ENCODE peak calls at places on chromosomes 7 and 10, in five cellular contexts. C, X, D, K and W are unnamed samples.

GRCh38 chr7:132614428-132615076 is 38.3 kb upstream of the PLXNA4 start:
- DNase-seq in X (no peak), K (no peak), C (no peak), D (peak), W (no peak)

GRCh38 chr10:13080643-13081042 is 19.3 kb upstream of the OPTN start:
- DNase-seq in C (no peak), X (no peak), K (no peak), D (no peak), W (no peak)

GRCh38 chr10:88803641-88804040 is 1.1 kb downstream of the LIPM start:
- DNase-seq in X (no peak), D (no peak), K (no peak), C (no peak), W (no peak)

GRCh38 chr7:135169141-135169935 is 1.2 kb downstream of the CYREN start:
- DNase-seq in X (no peak), C (no peak), K (no peak), D (peak), W (no peak)

GRCh38 chr10:10294801-10295515 is 722.7 kb upstream of the CELF2 start:
- DNase-seq in X (no peak), D (no peak), K (no peak), C (no peak), W (no peak)

GRCh38 chr10:101043356-101043707 is 12.3 kb downstream of the SFXN3 start:
- DNase-seq in D (no peak), X (no peak), C (no peak), K (no peak), W (no peak)

GRCh38 chr7:142697270-142697669 is 52.0 kb upstream of the PRSS1 start:
- DNase-seq in X (no peak), K (no peak), C (no peak), D (no peak), W (no peak)

GRCh38 chr7:54813398-54813797 is 54.4 kb upstream of the SEC61G start:
- DNase-seq in X (no peak), K (no peak), D (no peak), C (no peak), W (no peak)

GRCh38 chr10:49362596-49363260 is 33.2 kb downstream of the DRGX start:
- DNase-seq in K (no peak), C (no peak), X (no peak), D (peak), W (no peak)

GRCh38 chr10:132861116-132861691 is 75.3 kb upstream of the NKX6-2 start:
- DNase-seq in C (no peak), K (peak), D (no peak), X (no peak), W (no peak)

GRCh38 chr7:148021507-148022045 is 569.0 kb upstream of the C7orf33 start:
- DNase-seq in C (no peak), D (no peak), K (no peak), X (no peak), W (no peak)

GRCh38 chr10:115117301-115117700 is 24.1 kb downstream of the ATRNL1 start:
- DNase-seq in K (no peak), C (no peak), D (no peak), X (no peak), W (no peak)

GRCh38 chr10:100791254-100792058 is 46.1 kb downstream of the PAX2 start:
- DNase-seq in K (no peak), C (no peak), D (no peak), X (no peak), W (no peak)

GRCh38 chr7:157926107-157926506 is 589.3 kb downstream of the DNAJB6 start:
- DNase-seq in K (no peak), X (no peak), C (no peak), D (no peak), W (no peak)

GRCh38 chr10:132187421-132188138 is 832 bp downstream of the DPYSL4 start:
- DNase-seq in D (no peak), C (no peak), K (no peak), X (no peak), W (no peak)

GRCh38 chr10:110491346-110491745 is 6.4 kb upstream of the DUSP5 start:
- DNase-seq in D (no peak), X (no peak), C (no peak), K (no peak), W (no peak)

GRCh38 chr7:158377800-158378623 is 209.6 kb downstream of the PTPRN2 start:
- DNase-seq in C (no peak), K (no peak), X (no peak), D (no peak), W (no peak)

GRCh38 chr7:96418600-96418999 is 96.7 kb upstream of the SLC25A13 start:
- DNase-seq in K (no peak), C (no peak), D (no peak), X (no peak), W (no peak)

GRCh38 chr10:26215923-26216576 is 524 bp upstream of the GAD2 start:
- DNase-seq in K (no peak), X (no peak), D (peak), C (no peak), W (no peak)

GRCh38 chr10:99976886-99977391 is 32.8 kb downstream of the DNMBP start:
- DNase-seq in D (no peak), C (peak), K (no peak), X (peak), W (no peak)

GRCh38 chr7:73615886-73616285 is 8.4 kb downstream of the MLXIPL start:
- DNase-seq in C (no peak), D (no peak), K (no peak), X (no peak), W (no peak)

GRCh38 chr7:101116898-101117297 is 10.0 kb upstream of the SERPINE1 start:
- DNase-seq in D (no peak), X (no peak), K (no peak), C (no peak), W (no peak)

GRCh38 chr7:111951027-111951426 is 255.2 kb downstream of the DOCK4 start:
- DNase-seq in K (no peak), D (no peak), C (no peak), X (no peak), W (no peak)

GRCh38 chr10:484925-485661 is 204.4 kb downstream of the DIP2C start:
- DNase-seq in C (no peak), X (no peak), D (no peak), K (no peak), W (no peak)

GRCh38 chr10:50615654-50616053 is 8.1 kb downstream of the SGMS1 start:
- DNase-seq in K (no peak), D (no peak), X (no peak), C (no peak), W (no peak)

GRCh38 chr10:98332623-98333269 is 64.8 kb upstream of the LOXL4 start:
- DNase-seq in K (no peak), D (no peak), X (no peak), C (no peak), W (no peak)

GRCh38 chr7:104943502-104944343 is 70.3 kb upstream of the KMT2E start:
- DNase-seq in D (peak), C (no peak), X (no peak), K (peak), W (peak)

GRCh38 chr7:87648316-87648715 is 20.1 kb downstream of the RUNDC3B start:
- DNase-seq in D (no peak), X (no peak), C (no peak), K (no peak), W (no peak)

GRCh38 chr7:155358066-155358947 is 60.6 kb downstream of the INSIG1 start:
- DNase-seq in D (no peak), C (no peak), X (no peak), K (no peak), W (no peak)

GRCh38 chr7:29248713-29249382 is 54.3 kb downstream of the CHN2 start:
- DNase-seq in X (no peak), K (no peak), D (no peak), C (no peak), W (no peak)

GRCh38 chr7:54076619-54077018 is 465.6 kb upstream of the VSTM2A start:
- DNase-seq in X (no peak), K (no peak), D (no peak), C (no peak), W (no peak)

GRCh38 chr7:25832926-25833325 is 319.1 kb upstream of the NFE2L3 start:
- DNase-seq in D (no peak), X (no peak), K (no peak), C (no peak), W (no peak)

GRCh38 chr10:92677708-92678107 is 12.0 kb upstream of the HHEX start:
- DNase-seq in D (no peak), C (no peak), X (no peak), K (no peak), W (no peak)

GRCh38 chr10:70513848-70514309 is 35.3 kb downstream of the PALD1 start:
- DNase-seq in X (no peak), K (peak), C (no peak), D (peak), W (no peak)

GRCh38 chr10:44993922-44994751 is 6.6 kb upstream of the ZNF22 start:
- DNase-seq in C (peak), D (no peak), X (peak), K (no peak), W (no peak)

DNA sequence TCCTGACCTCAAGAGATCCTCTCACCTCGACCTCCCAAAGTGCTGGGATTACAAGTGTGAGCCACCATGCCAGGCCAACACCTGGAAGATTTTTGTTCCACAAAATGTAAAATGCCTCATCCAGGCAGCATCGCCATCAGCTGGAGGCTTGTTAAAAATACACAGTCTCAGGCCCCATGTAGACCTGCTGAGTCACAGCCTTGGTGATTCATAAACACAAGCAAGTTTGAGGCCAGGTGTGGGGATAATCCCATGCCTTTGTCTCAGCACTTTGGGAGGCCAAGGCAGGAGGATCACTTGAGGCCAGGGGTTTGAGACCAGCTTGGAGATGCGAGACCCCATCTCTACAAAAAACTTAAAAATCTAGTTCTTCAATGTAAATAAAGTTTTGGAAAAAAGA is 49.1 kb upstream of the FOXK1 start:
- DNase-seq in D (no peak), K (no peak), X (no peak), C (no peak), W (no peak)
- TF ChIP-seq CTCF in D (no peak), K (no peak), X (no peak), C (no peak), W (no peak)

GRCh38 chr7:150403376-150404171 is 24.4 kb downstream of the ZNF775 start:
- DNase-seq in X (no peak), K (peak), D (no peak), C (no peak), W (no peak)

GRCh38 chr7:150404172-150404784 is 25.1 kb downstream of the ZNF775 start:
- DNase-seq in D (no peak), K (peak), C (no peak), X (no peak), W (no peak)

GRCh38 chr7:150406311-150406564 is 27.1 kb downstream of the ZNF775 start:
- DNase-seq in K (no peak), D (peak), C (no peak), X (no peak), W (no peak)

GRCh38 chr7:150405584-150406310 is 26.6 kb downstream of the ZNF775 start:
- DNase-seq in K (peak), X (no peak), D (peak), C (no peak), W (no peak)

GRCh38 chr7:150404785-150405583 is 25.9 kb downstream of the ZNF775 start:
- DNase-seq in C (peak), D (peak), K (peak), X (no peak), W (peak)
- TF ChIP-seq CTCF in C (no peak), D (peak), K (no peak), X (peak), W (no peak)

DNA sequence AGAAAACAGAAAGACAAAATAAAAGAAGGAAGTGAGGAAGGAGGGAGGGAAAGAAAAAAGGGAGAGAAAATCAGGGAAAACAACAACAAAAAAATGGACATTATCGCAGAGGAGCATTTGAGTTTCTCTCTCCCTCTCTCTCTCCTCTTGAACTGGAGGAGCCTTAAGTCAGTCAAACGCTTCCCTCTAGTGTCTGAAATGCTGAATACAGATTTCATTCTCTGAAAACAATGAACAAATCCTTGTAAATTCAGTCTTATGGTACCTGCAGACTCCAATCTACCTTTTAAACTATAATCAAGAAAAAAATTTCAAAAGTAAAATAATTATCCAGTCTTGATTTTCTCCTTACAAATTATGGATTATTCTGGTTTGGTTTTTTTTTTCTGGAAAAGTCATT is 89.2 kb upstream of the PFKP start:
- DNase-seq in K (no peak), X (no peak), D (peak), C (peak), W (no peak)
- TF ChIP-seq CTCF in K (no peak), X (peak), D (no peak), C (peak), W (no peak)

GRCh38 chr10:91567815-91568214 is 65.1 kb downstream of the PPP1R3C start:
- DNase-seq in C (no peak), K (no peak), X (no peak), D (no peak), W (no peak)
- TF ChIP-seq CTCF in C (no peak), K (no peak), X (no peak), D (no peak), W (no peak)

DNA sequence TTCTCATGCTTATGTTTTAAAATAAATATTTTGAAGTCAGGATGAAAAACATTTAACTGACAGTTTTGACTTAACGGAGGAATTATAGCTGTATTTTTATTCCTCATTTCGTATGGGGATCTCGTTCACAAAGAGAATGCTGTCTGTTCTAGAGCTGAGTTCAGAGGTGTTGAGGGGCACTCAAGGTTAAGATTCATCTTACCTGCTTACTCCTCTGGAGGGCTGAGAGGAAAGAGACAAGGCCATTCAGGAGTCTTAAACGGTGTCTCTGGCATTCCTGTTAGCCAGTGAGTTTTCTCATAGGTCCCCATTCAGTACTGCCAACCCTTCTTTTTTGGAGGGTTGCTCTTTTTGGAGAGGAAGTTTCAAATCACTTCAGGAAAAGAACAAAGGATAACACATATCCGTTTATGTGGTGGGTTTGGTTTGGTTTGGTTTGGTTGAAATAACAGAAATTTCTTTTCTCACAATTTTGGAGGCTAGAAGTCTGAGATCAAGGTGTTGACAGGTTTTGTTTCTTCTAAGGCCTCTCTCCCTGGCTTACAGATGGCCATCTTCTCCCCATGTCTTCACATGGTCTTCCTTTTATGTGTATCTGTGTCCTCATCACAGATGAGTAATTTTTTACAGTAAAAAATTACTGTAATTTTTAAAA is 23.1 kb downstream of the CALHM2 start:
- DNase-seq in C (no peak), X (no peak), D (no peak), K (no peak), W (no peak)
- TF ChIP-seq CTCF in C (no peak), X (no peak), D (no peak), K (no peak), W (no peak)

GRCh38 chr7:143890558-143890957 is 11.4 kb downstream of the TCAF1 start:
- DNase-seq in C (no peak), K (no peak), D (no peak), X (no peak), W (no peak)

GRCh38 chr7:143891457-143891856 is 10.5 kb downstream of the TCAF1 start:
- DNase-seq in X (no peak), C (no peak), K (no peak), D (no peak), W (no peak)

GRCh38 chr7:143896667-143897066 is 5.3 kb downstream of the TCAF1 start:
- DNase-seq in K (no peak), C (no peak), D (no peak), X (no peak), W (no peak)

GRCh38 chr7:143889068-143889467 is 12.9 kb downstream of the TCAF1 start:
- DNase-seq in X (no peak), D (no peak), K (no peak), C (no peak), W (no peak)

DNA sequence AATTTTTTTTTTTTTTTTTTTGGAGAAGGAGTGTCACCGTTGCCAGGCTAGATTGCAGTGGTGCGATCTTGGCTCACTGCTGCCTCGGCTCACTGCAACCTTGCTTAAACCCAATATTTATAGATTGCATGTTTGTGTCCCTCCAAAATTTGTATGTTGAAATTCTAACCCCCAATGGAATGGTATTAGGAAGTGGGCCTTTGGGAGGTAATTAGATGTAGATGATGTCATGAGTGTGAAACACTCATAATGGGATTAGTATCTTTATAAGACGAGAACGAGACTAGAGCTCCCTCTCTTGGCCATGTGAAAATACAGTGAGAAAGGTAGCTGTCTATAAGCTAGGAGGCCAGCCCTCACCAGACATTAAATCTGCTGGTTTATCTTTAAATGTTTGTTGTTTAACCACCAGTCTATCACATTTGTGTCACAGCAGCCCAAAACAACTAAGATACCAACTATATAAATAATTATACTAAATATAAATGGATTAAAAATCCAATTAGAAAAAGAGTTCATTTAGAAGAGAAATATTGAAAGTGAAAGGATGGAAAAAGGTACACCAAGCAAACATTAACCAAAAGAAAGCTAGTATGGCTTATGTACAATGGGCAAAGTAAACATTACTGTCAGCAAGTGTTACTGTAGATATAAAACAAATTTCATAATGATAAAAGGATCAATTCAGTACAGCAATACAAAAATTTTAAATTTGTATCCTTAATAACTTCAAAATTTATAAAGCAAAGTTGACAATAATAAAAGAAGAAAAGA is 9.3 kb downstream of the TCAF1 start:
- DNase-seq in C (no peak), D (no peak), X (no peak), K (no peak), W (no peak)
- TF ChIP-seq CTCF in C (peak), D (peak), X (peak), K (no peak), W (no peak)

GRCh38 chr7:98359395-98359794 is 41.5 kb downstream of the BAIAP2L1 start:
- DNase-seq in X (no peak), C (no peak), D (no peak), K (no peak), W (no peak)

GRCh38 chr7:98362517-98362916 is 38.4 kb downstream of the BAIAP2L1 start:
- DNase-seq in C (no peak), D (no peak), X (no peak), K (no peak), W (no peak)

GRCh38 chr7:98358706-98359105 is 42.2 kb downstream of the BAIAP2L1 start:
- DNase-seq in K (no peak), C (no peak), D (no peak), X (no peak), W (no peak)

GRCh38 chr7:98357751-98358161 is 43.1 kb downstream of the BAIAP2L1 start:
- DNase-seq in X (no peak), K (no peak), D (no peak), C (no peak), W (peak)

GRCh38 chr7:98360221-98361124 is 40.4 kb downstream of the BAIAP2L1 start:
- DNase-seq in C (no peak), D (no peak), K (no peak), X (no peak), W (no peak)
- TF ChIP-seq CTCF in C (no peak), D (no peak), K (no peak), X (no peak), W (no peak)

DNA sequence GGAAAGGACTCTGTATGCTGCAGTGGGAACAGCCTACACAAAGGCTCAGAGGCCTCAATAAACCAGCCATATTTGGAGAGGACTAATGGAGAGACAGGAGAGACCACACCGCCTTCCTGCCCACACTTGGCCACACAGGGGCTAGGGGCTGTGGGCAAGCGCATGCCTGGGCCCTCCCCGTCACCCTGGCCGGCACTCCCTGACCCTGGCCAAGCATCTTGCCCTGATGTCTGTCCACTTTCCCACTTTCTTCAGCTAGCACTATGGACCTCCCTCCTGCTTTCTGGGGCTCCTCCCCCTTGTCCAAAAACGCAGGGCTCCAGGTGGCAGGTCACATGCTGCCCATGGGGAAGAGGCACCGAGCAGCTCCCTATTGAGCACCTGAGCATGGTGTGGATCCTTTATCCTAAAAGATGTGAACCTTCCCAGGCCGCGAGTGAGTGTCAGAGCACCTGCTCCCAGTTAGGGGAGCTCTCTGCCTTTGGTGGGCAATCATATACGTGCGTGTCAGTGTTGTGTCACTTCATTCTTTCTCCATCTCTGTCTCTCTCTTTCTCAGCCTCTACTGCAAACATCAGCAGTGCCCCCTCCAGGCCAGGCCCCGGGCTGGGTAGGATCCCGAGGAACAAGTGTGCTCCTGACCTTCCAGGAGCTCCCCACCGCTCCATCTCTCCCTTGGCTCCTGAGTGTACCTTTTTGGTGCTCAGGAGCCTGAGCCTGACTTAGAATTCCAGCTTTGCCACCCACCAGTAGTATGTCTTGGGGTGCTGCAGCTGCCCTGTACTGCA is 74.0 kb downstream of the ZMIZ1 start:
- DNase-seq in X (no peak), C (no peak), K (no peak), D (no peak), W (no peak)
- TF ChIP-seq CTCF in X (peak), C (no peak), K (no peak), D (no peak), W (no peak)

GRCh38 chr10:104127411-104127810 is 5.4 kb downstream of the SFR1 start:
- DNase-seq in C (no peak), K (no peak), X (no peak), D (no peak), W (no peak)
- TF ChIP-seq CTCF in C (no peak), K (no peak), X (peak), D (no peak), W (no peak)